ENCODE peak calls at places on chromosomes 3 and 15, in nine cellular contexts. Y is activated T-cell treated with anti-CD3 and anti-CD28 coated beads for 4 hours; V is IMR-90; U is stimulated activated CD4-positive, alpha-beta T cell treated with anti-CD3 and anti-CD28 coated beads, Interleukin-2, amount 100 ng/mL, for 24 hours; J is MCF 10A; A is SK-N-SH; Q is GM04503; D is naive thymus-derived CD4-positive, alpha-beta T cell; R is KBM-7. B is an unnamed sample.

GRCh38 chr15:89642106-89642505 is 13.2 kb downstream of the KIF7 start:
- DNase-seq in Y (no peak), V (no peak), A (no peak), Q (no peak), R (no peak), D (no peak), J (no peak), U (no peak), B (no peak)

GRCh38 chr3:150469031-150469930 is 61.2 kb downstream of the TSC22D2 start:
- DNase-seq in U (no peak), Y (no peak), V (peak), R (no peak), Q (peak), D (no peak), A (no peak), J (peak), B (peak)

GRCh38 chr3:66483006-66483928 is 17.6 kb downstream of the LRIG1 start:
- DNase-seq in J (no peak), R (no peak), Y (no peak), Q (no peak), U (no peak), D (no peak), V (peak), A (peak), B (peak)

GRCh38 chr3:141386611-141387110 is 18.4 kb downstream of the ZBTB38 start:
- DNase-seq in U (no peak), D (no peak), V (peak), A (no peak), R (no peak), Q (no peak), J (no peak), Y (no peak), B (no peak)

GRCh38 chr15:100253640-100254039 is 88.1 kb downstream of the ADAMTS17 start:
- DNase-seq in U (no peak), V (no peak), J (no peak), Y (no peak), D (no peak), Q (no peak), A (no peak), R (no peak), B (no peak)

GRCh38 chr15:99486371-99487336 is 79.1 kb upstream of the MEF2A start:
- DNase-seq in U (no peak), D (no peak), Q (peak), R (peak), A (peak), Y (no peak), J (peak), V (peak), B (peak)

GRCh38 chr3:123068227-123069020 is 1.6 kb downstream of the PDIA5 start:
- DNase-seq in Y (no peak), R (no peak), D (no peak), A (no peak), V (no peak), Q (no peak), U (no peak), J (no peak), B (peak)

GRCh38 chr3:50503504-50503903 is at the start of gene CACNA2D2:
- DNase-seq in D (peak), J (no peak), U (peak), Y (peak), Q (no peak), R (peak), V (no peak), A (peak), B (no peak)

GRCh38 chr3:197363553-197364409 is 65.4 kb upstream of the DLG1 start:
- DNase-seq in U (no peak), J (no peak), D (no peak), Y (no peak), V (no peak), Q (no peak), R (no peak), A (peak), B (no peak)

GRCh38 chr3:182198345-182198744 is 486.6 kb downstream of the SOX2 start:
- DNase-seq in V (no peak), Y (no peak), R (no peak), D (no peak), A (no peak), J (no peak), U (no peak), Q (no peak), B (no peak)

GRCh38 chr15:73052679-73053397 is 575 bp downstream of the NEO1 start:
- DNase-seq in Y (peak), U (peak), R (peak), V (peak), D (peak), A (peak), J (peak), Q (no peak), B (peak)

GRCh38 chr3:129626744-129627349 is 20.4 kb upstream of the PLXND1 start:
- DNase-seq in Q (no peak), U (peak), Y (no peak), J (peak), D (peak), V (peak), A (peak), R (peak), B (peak)

GRCh38 chr3:40550168-40550567 is 25.4 kb downstream of the ZNF621 start:
- DNase-seq in U (no peak), Y (no peak), V (no peak), A (no peak), R (no peak), Q (no peak), D (no peak), J (peak), B (no peak)

GRCh38 chr3:106457278-106458210 is 588.7 kb upstream of the CBLB start:
- DNase-seq in R (peak), V (peak), Q (peak), A (no peak), U (peak), D (no peak), J (peak), Y (no peak), B (peak)

GRCh38 chr3:11155341-11156025 is 1.2 kb downstream of the HRH1 start:
- DNase-seq in Y (no peak), U (peak), D (no peak), J (peak), V (peak), A (peak), R (peak), Q (peak), B (peak)

GRCh38 chr3:78791745-78792144 is 976.1 kb downstream of the ROBO1 start:
- DNase-seq in U (no peak), R (no peak), J (no peak), Q (no peak), D (no peak), V (no peak), A (peak), Y (no peak), B (no peak)